ENCODE peak calls at places on chromosomes 7 and 10, in five cellular contexts. One of them, this sample, is unnamed.

GRCh38 chr10:47322300-47323061 is at the start of gene GDF2:
- DNase-seq in astrocyte: no peak
- DNase-seq in fibroblast of lung: no peak
- DNase-seq in H9: no peak
- DNase-seq in SK-N-SH: no peak
- DNase-seq in this sample: no peak

GRCh38 chr7:48173313-48173712 is 2.1 kb downstream of the ABCA13 start:
- DNase-seq in astrocyte: no peak
- DNase-seq in fibroblast of lung: no peak
- DNase-seq in H9: no peak
- DNase-seq in SK-N-SH: no peak
- DNase-seq in this sample: no peak

GRCh38 chr7:75626954-75627353 is 111.8 kb downstream of the HIP1 start:
- DNase-seq in astrocyte: no peak
- DNase-seq in fibroblast of lung: no peak
- DNase-seq in H9: no peak
- DNase-seq in SK-N-SH: no peak
- DNase-seq in this sample: no peak

GRCh38 chr10:102775201-102775972 is 31.6 kb downstream of the WBP1L start:
- DNase-seq in astrocyte: no peak
- DNase-seq in fibroblast of lung: no peak
- DNase-seq in H9: no peak
- DNase-seq in SK-N-SH: no peak
- DNase-seq in this sample: no peak

GRCh38 chr10:70494536-70494935 is 16.0 kb downstream of the PALD1 start:
- DNase-seq in astrocyte: no peak
- DNase-seq in fibroblast of lung: peak; percentile 43
- DNase-seq in H9: no peak
- DNase-seq in SK-N-SH: no peak
- DNase-seq in this sample: no peak

GRCh38 chr7:135385209-135385608 is 124.7 kb downstream of the CNOT4 start:
- DNase-seq in astrocyte: peak; percentile 42
- DNase-seq in fibroblast of lung: peak; percentile 63
- DNase-seq in H9: no peak
- DNase-seq in SK-N-SH: no peak
- DNase-seq in this sample: no peak

GRCh38 chr7:50266893-50267386 is 37.6 kb upstream of the IKZF1 start:
- DNase-seq in astrocyte: no peak
- DNase-seq in fibroblast of lung: no peak
- DNase-seq in H9: no peak
- DNase-seq in SK-N-SH: no peak
- DNase-seq in this sample: no peak

GRCh38 chr10:84164442-84164841 is 9.2 kb upstream of the GPR15LG start:
- DNase-seq in astrocyte: no peak
- DNase-seq in fibroblast of lung: no peak
- DNase-seq in H9: no peak
- DNase-seq in SK-N-SH: no peak
- DNase-seq in this sample: no peak

GRCh38 chr10:69467928-69468770 is 16.9 kb downstream of the TSPAN15 start:
- DNase-seq in astrocyte: no peak
- DNase-seq in fibroblast of lung: no peak
- DNase-seq in H9: no peak
- DNase-seq in SK-N-SH: no peak
- DNase-seq in this sample: peak; percentile 24

GRCh38 chr10:97127960-97128850 is 57.6 kb downstream of the SLIT1 start:
- DNase-seq in astrocyte: no peak
- DNase-seq in fibroblast of lung: no peak
- DNase-seq in H9: no peak
- DNase-seq in SK-N-SH: peak; percentile 60
- DNase-seq in this sample: no peak

GRCh38 chr7:1569440-1569832 is 396 bp downstream of the PSMG3 start:
- DNase-seq in astrocyte: no peak
- DNase-seq in fibroblast of lung: peak; percentile 14
- DNase-seq in H9: no peak
- DNase-seq in SK-N-SH: no peak
- DNase-seq in this sample: no peak

GRCh38 chr10:71243756-71244637 is 31.6 kb downstream of the UNC5B start:
- DNase-seq in astrocyte: no peak
- DNase-seq in fibroblast of lung: no peak
- DNase-seq in H9: no peak
- DNase-seq in SK-N-SH: no peak
- DNase-seq in this sample: no peak

GRCh38 chr10:8071666-8072065 is 17.2 kb downstream of the GATA3 start:
- DNase-seq in astrocyte: no peak
- DNase-seq in fibroblast of lung: no peak
- DNase-seq in H9: no peak
- DNase-seq in SK-N-SH: no peak
- DNase-seq in this sample: no peak

GRCh38 chr7:101743241-101743994 is 74.0 kb upstream of the CUX1 start:
- DNase-seq in astrocyte: peak; percentile 57
- DNase-seq in fibroblast of lung: peak; percentile 74
- DNase-seq in H9: peak; percentile 83
- DNase-seq in SK-N-SH: peak; percentile 94
- DNase-seq in this sample: peak; percentile 81

GRCh38 chr10:76779163-76779820 is 858.3 kb downstream of the KCNMA1 start:
- DNase-seq in astrocyte: peak; percentile 82
- DNase-seq in fibroblast of lung: peak; percentile 85
- DNase-seq in H9: peak; percentile 28
- DNase-seq in SK-N-SH: no peak
- DNase-seq in this sample: peak; percentile 68

GRCh38 chr7:154857728-154858681 is 144.9 kb downstream of the PAXIP1 start:
- DNase-seq in astrocyte: no peak
- DNase-seq in fibroblast of lung: no peak
- DNase-seq in H9: peak; percentile 52
- DNase-seq in SK-N-SH: no peak
- DNase-seq in this sample: no peak

GRCh38 chr10:44510716-44511115 is 125.8 kb upstream of the CXCL12 start:
- DNase-seq in astrocyte: peak; percentile 91
- DNase-seq in fibroblast of lung: peak; percentile 93
- DNase-seq in H9: no peak
- DNase-seq in SK-N-SH: no peak
- DNase-seq in this sample: no peak

GRCh38 chr7:18467011-18467410 is 28.5 kb upstream of the HDAC9 start:
- DNase-seq in astrocyte: peak; percentile 44
- DNase-seq in fibroblast of lung: peak; percentile 57
- DNase-seq in H9: no peak
- DNase-seq in SK-N-SH: no peak
- DNase-seq in this sample: no peak

GRCh38 chr7:14899065-14899464 is 3.5 kb downstream of the DGKB start:
- DNase-seq in astrocyte: peak; percentile 2
- DNase-seq in fibroblast of lung: peak; percentile 3
- DNase-seq in H9: no peak
- DNase-seq in SK-N-SH: no peak
- DNase-seq in this sample: no peak

GRCh38 chr7:151717918-151718317 is 159.0 kb downstream of the PRKAG2 start:
- DNase-seq in astrocyte: no peak
- DNase-seq in fibroblast of lung: no peak
- DNase-seq in H9: no peak
- DNase-seq in SK-N-SH: no peak
- DNase-seq in this sample: no peak

GRCh38 chr7:152313879-152314604 is 121.8 kb downstream of the KMT2C start:
- DNase-seq in astrocyte: peak; percentile 92
- DNase-seq in fibroblast of lung: peak; percentile 94
- DNase-seq in H9: no peak
- DNase-seq in SK-N-SH: peak; percentile 55
- DNase-seq in this sample: no peak

GRCh38 chr7:33814958-33815735 is 90.2 kb upstream of the BMPER start:
- DNase-seq in astrocyte: no peak
- DNase-seq in fibroblast of lung: no peak
- DNase-seq in H9: no peak
- DNase-seq in SK-N-SH: no peak
- DNase-seq in this sample: no peak

GRCh38 chr7:42134276-42134871 is 102.6 kb downstream of the GLI3 start:
- DNase-seq in astrocyte: no peak
- DNase-seq in fibroblast of lung: no peak
- DNase-seq in H9: no peak
- DNase-seq in SK-N-SH: no peak
- DNase-seq in this sample: no peak

GRCh38 chr7:26813426-26813825 is 51.0 kb downstream of the SKAP2 start:
- DNase-seq in astrocyte: peak; percentile 73
- DNase-seq in fibroblast of lung: peak; percentile 77
- DNase-seq in H9: no peak
- DNase-seq in SK-N-SH: no peak
- DNase-seq in this sample: no peak

GRCh38 chr7:115910541-115911164 is 119.9 kb downstream of the TFEC start:
- DNase-seq in astrocyte: peak; percentile 22
- DNase-seq in fibroblast of lung: peak; percentile 32
- DNase-seq in H9: no peak
- DNase-seq in SK-N-SH: peak; percentile 1
- DNase-seq in this sample: peak; percentile 48

GRCh38 chr7:22546769-22547168 is 46.8 kb upstream of the STEAP1B start:
- DNase-seq in astrocyte: no peak
- DNase-seq in fibroblast of lung: no peak
- DNase-seq in H9: no peak
- DNase-seq in SK-N-SH: no peak
- DNase-seq in this sample: no peak

GRCh38 chr10:102342958-102343357 is 52.5 kb upstream of the NFKB2 start:
- DNase-seq in astrocyte: peak; percentile 90
- DNase-seq in fibroblast of lung: peak; percentile 92
- DNase-seq in H9: no peak
- DNase-seq in SK-N-SH: no peak
- DNase-seq in this sample: no peak

DNA sequence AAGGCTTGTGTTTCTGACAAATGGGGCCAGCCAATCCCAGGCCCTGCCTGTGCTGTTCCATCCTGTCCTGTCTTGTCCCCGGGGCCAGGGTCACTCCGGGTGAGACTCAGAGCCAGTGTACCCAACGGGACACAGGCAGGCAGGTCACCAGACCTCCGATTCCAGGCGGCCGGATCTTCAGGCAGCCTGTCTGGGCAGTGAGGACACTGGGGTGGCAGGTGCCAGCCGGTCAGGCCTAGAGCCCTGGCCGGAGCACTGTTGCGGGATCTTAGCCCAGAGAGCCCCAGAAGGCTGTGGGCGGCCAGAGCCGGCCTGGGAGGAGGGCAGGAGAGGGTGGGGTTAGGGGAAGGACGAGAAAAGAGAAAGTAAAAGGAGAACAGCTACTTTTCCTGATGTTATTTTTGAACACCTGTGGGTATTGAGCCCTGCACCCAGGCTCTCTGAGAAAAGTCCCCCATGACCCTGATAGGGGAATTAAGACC is 134.3 kb upstream of the TNRC18 start:
- DNase-seq in astrocyte: no peak
- DNase-seq in fibroblast of lung: no peak
- DNase-seq in H9: no peak
- DNase-seq in SK-N-SH: peak; percentile 43
- DNase-seq in this sample: no peak
- H2AFZ ChIP-seq in astrocyte: no peak overlapping the region
- H2AFZ ChIP-seq in fibroblast of lung: peak overlapping the region; percentile 51
- H2AFZ ChIP-seq in H9: no peak overlapping the region
- H2AFZ ChIP-seq in SK-N-SH: no peak overlapping the region
- H2AFZ ChIP-seq in this sample: no peak overlapping the region

GRCh38 chr7:17307969-17308648 is 9.7 kb downstream of the AHR start:
- DNase-seq in astrocyte: no peak
- DNase-seq in fibroblast of lung: no peak
- DNase-seq in H9: no peak
- DNase-seq in SK-N-SH: no peak
- DNase-seq in this sample: no peak

GRCh38 chr7:17311952-17312351 is 13.5 kb downstream of the AHR start:
- DNase-seq in astrocyte: no peak
- DNase-seq in fibroblast of lung: no peak
- DNase-seq in H9: peak; percentile 53
- DNase-seq in SK-N-SH: no peak
- DNase-seq in this sample: peak; percentile 16

GRCh38 chr7:17315974-17316373 is 17.5 kb downstream of the AHR start:
- DNase-seq in astrocyte: no peak
- DNase-seq in fibroblast of lung: no peak
- DNase-seq in H9: no peak
- DNase-seq in SK-N-SH: no peak
- DNase-seq in this sample: no peak

GRCh38 chr7:17313175-17313574 is 14.7 kb downstream of the AHR start:
- DNase-seq in astrocyte: no peak
- DNase-seq in fibroblast of lung: no peak
- DNase-seq in H9: no peak
- DNase-seq in SK-N-SH: no peak
- DNase-seq in this sample: no peak

DNA sequence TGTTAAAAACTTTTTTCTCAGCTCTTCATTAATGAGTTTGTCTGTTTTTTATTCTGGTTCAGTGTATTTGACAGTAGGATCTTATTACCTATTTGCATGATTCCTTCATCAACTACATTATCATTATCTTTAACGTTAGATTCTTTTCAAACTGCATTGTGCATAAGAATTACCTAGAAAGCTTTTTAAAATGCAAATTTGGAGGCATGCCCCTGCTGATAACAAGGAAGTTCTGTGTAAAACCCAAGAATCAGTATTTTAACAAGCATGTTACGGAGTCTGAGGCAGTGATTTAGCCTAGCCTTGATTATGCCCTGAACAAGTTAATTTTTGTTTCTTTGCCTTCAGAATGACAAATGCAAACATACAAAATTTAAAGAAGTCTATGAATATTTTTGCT is 14.2 kb downstream of the AHR start:
- DNase-seq in astrocyte: no peak
- DNase-seq in fibroblast of lung: no peak
- DNase-seq in H9: no peak
- DNase-seq in SK-N-SH: no peak
- DNase-seq in this sample: no peak
- H3K4me1 ChIP-seq in astrocyte: no peaks in the 10 kb centered on the region
- H3K4me1 ChIP-seq in fibroblast of lung: no peaks in the 10 kb centered on the region
- H3K4me1 ChIP-seq in H9: no peaks in the 10 kb centered on the region
- H3K4me1 ChIP-seq in SK-N-SH: no peaks in the 10 kb centered on the region
- H3K4me1 ChIP-seq in this sample: peaks cover 20% of the 10 kb centered on the region

DNA sequence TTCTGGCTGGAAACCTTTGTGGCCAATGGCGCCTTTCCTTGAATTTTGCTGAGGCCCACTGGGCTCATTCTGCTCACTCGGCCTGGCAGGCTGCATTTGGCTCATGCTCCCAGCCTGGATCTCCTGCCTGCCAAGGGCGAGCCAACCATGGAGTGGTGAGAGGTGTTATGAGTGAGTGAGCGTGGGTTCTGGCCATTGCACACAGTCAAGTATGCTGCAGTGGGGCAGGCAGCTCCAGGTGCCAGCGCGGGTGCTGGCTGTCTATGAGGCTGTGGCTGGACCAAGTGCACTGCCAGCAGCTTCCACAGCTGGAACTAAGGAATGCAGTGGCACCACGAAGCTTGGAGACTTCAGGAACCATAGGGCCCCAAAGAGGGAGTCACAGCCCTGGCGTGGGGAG is 42.2 kb upstream of the TUBB8 start:
- DNase-seq in astrocyte: no peak
- DNase-seq in fibroblast of lung: no peak
- DNase-seq in H9: no peak
- DNase-seq in SK-N-SH: no peak
- DNase-seq in this sample: no peak
- H2AFZ ChIP-seq in astrocyte: no peak overlapping the region
- H2AFZ ChIP-seq in fibroblast of lung: no peak overlapping the region
- H2AFZ ChIP-seq in H9: no peak overlapping the region
- H2AFZ ChIP-seq in SK-N-SH: no peak overlapping the region
- H2AFZ ChIP-seq in this sample: no peak overlapping the region

DNA sequence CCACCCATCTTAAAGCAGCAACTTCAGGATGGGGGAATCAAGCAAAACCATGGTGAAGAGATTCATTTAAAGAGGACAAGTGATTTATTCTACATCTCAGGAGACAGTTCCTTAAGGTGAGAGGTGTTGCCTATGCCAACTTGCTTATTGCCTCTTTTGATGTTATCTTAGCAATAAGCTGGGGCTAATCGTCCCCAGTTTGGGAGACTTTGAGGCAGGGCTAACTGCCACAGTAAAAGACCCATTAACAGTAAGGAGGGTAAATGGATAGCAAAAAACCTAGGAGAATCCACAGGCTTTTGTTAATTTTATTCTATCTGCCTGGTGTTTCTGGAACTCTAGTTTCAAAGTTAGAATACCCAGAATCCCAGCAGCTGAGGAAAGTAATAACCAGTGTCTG is 22.1 kb upstream of the HERPUD2 start:
- DNase-seq in astrocyte: no peak
- DNase-seq in fibroblast of lung: no peak
- DNase-seq in H9: no peak
- DNase-seq in SK-N-SH: no peak
- DNase-seq in this sample: no peak
- H3K4me1 ChIP-seq in astrocyte: no peaks in the 10 kb centered on the region
- H3K4me1 ChIP-seq in fibroblast of lung: no peaks in the 10 kb centered on the region
- H3K4me1 ChIP-seq in H9: no peaks in the 10 kb centered on the region
- H3K4me1 ChIP-seq in SK-N-SH: peaks cover 10% of the 10 kb centered on the region
- H3K4me1 ChIP-seq in this sample: no peaks in the 10 kb centered on the region

This sample was measured in neural progenitor cell.